ENCODE peak calls at places on chromosome 1, in four cellular contexts. G is transverse colon, A is uterus, H is thyroid gland. L is an unnamed sample.

GRCh38 chr1:52142220-52143153 is 598 bp downstream of the ZFYVE9 start:
- DNase-seq in A (peak; percentile 32), H (peak; percentile 57), G (peak; percentile 36), L (peak; percentile 67)

GRCh38 chr1:145982010-145982723 is 14.2 kb downstream of the TXNIP start:
- DNase-seq in G (no peak), A (peak; percentile 63), H (no peak), L (no peak)

GRCh38 chr1:163796394-163796821 is 474.7 kb downstream of the NUF2 start:
- DNase-seq in H (no peak), A (no peak), G (no peak), L (no peak)

GRCh38 chr1:209674957-209675566 is at the start of gene G0S2:
- DNase-seq in A (peak; percentile 52), H (peak; percentile 60), G (peak; percentile 79), L (peak; percentile 89)

GRCh38 chr1:18976096-18976495 is 19.6 kb upstream of the IFFO2 start:
- DNase-seq in G (no peak), A (no peak), H (no peak), L (no peak)

GRCh38 chr1:19208710-19209438 is 1.2 kb downstream of the UBR4 start:
- DNase-seq in H (no peak), A (no peak), G (no peak), L (no peak)

GRCh38 chr1:94597701-94598100 is 56.1 kb upstream of the F3 start:
- DNase-seq in H (no peak), A (no peak), G (no peak), L (no peak)

GRCh38 chr1:61654067-61654466 is 70.9 kb downstream of the TM2D1 start:
- DNase-seq in A (no peak), H (no peak), G (no peak), L (no peak)

GRCh38 chr1:228902781-228903572 is 167.7 kb downstream of the RHOU start:
- DNase-seq in G (peak; percentile 85), A (peak; percentile 95), H (peak; percentile 83), L (peak; percentile 89)

GRCh38 chr1:179296356-179296755 is 2.8 kb downstream of the SOAT1 start:
- DNase-seq in G (no peak), H (no peak), A (no peak), L (no peak)

GRCh38 chr1:55337801-55338447 is 122.8 kb upstream of the USP24 start:
- DNase-seq in G (no peak), A (no peak), H (no peak), L (no peak)

GRCh38 chr1:167553136-167554027 is at the start of gene CREG1:
- DNase-seq in G (peak; percentile 96), A (peak; percentile 93), H (peak; percentile 98), L (peak; percentile 94)

GRCh38 chr1:240720891-240721450 is 109.0 kb upstream of the GREM2 start:
- DNase-seq in H (no peak), G (no peak), A (no peak), L (no peak)

GRCh38 chr1:118504231-118504644 is 319.2 kb upstream of the SPAG17 start:
- DNase-seq in A (no peak), G (no peak), H (peak; percentile 40), L (no peak)

GRCh38 chr1:178940022-178940765 is 69.3 kb upstream of the ANGPTL1 start:
- DNase-seq in H (no peak), G (no peak), A (peak; percentile 59), L (no peak)

GRCh38 chr1:55089683-55090082 is 50.3 kb downstream of the PCSK9 start:
- DNase-seq in A (no peak), G (no peak), H (no peak), L (no peak)

GRCh38 chr1:204345941-204346678 is 13.6 kb downstream of the PLEKHA6 start:
- DNase-seq in G (no peak), A (no peak), H (no peak), L (no peak)

GRCh38 chr1:181296180-181296579 is 187.1 kb upstream of the CACNA1E start:
- DNase-seq in A (no peak), G (no peak), H (no peak), L (no peak)

GRCh38 chr1:30860320-30860652 is 48.3 kb downstream of the SDC3 start:
- DNase-seq in G (no peak), H (no peak), A (no peak), L (no peak)

GRCh38 chr1:19123837-19124236 is 86.2 kb downstream of the UBR4 start:
- DNase-seq in A (no peak), H (no peak), G (no peak), L (no peak)

GRCh38 chr1:59223213-59223612 is 73.7 kb upstream of the FGGY start:
- DNase-seq in H (no peak), A (no peak), G (no peak), L (no peak)

GRCh38 chr1:2394220-2394619 is 2.6 kb downstream of the RER1 start:
- DNase-seq in H (no peak), G (no peak), A (no peak), L (no peak)

GRCh38 chr1:115067460-115067859 is 21.8 kb downstream of the TSPAN2 start:
- DNase-seq in G (no peak), H (no peak), A (no peak), L (no peak)

GRCh38 chr1:172826096-172826741 is 167.3 kb downstream of the FASLG start:
- DNase-seq in H (peak; percentile 3), A (peak; percentile 22), G (no peak), L (peak; percentile 19)

GRCh38 chr1:193275773-193276172 is 89.4 kb upstream of the B3GALT2 start:
- DNase-seq in H (no peak), A (no peak), G (no peak), L (no peak)
- TF ChIP-seq CTCF in H (no peak), A (no peak), G (no peak), L (no peak)

GRCh38 chr1:213745451-213745850 is 242.3 kb upstream of the PROX1 start:
- DNase-seq in G (no peak), H (no peak), A (no peak), L (no peak)
- TF ChIP-seq POLR2A in G (no peak), H (no peak), A (no peak), L (no peak)

GRCh38 chr1:208188607-208189006 is 55.6 kb downstream of the PLXNA2 start:
- DNase-seq in H (no peak), A (no peak), G (no peak), L (no peak)

GRCh38 chr1:208183977-208184901 is 59.9 kb downstream of the PLXNA2 start:
- DNase-seq in G (peak; percentile 78), H (peak; percentile 74), A (peak; percentile 70), L (no peak)

GRCh38 chr1:208184993-208185703 is 59.0 kb downstream of the PLXNA2 start:
- DNase-seq in G (no peak), H (peak; percentile 28), A (no peak), L (no peak)

GRCh38 chr1:208187499-208188041 is 56.6 kb downstream of the PLXNA2 start:
- DNase-seq in H (no peak), A (no peak), G (no peak), L (no peak)

DNA sequence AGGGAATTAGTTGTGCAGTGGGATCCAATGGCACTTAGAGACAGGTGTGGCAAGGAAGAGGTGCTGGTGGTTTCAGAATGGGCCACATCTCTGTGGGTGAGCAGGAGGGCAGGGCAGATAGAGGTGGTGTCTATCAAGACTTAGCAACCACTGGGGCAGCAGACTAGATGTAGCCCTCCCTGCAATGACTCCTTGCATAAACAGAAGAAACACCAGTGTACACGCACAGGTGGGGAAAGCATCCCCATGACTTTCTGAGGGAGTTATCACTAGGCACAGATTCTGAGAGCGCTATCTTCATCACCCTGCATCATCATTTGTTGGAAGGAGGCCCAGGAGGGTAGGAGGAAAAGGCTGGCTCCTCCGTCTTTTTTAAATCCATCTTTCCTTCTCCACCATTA is 58.4 kb downstream of the PLXNA2 start:
- DNase-seq in H (no peak), G (no peak), A (no peak), L (no peak)
- H3K4me1 ChIP-seq in H (peaks cover 54% of the 10 kb centered on the region), G (peaks cover 58% of the 10 kb centered on the region), A (peaks cover 34% of the 10 kb centered on the region), L (peaks cover 25% of the 10 kb centered on the region)

GRCh38 chr1:36223373-36223995 is 759 bp upstream of the THRAP3 start:
- DNase-seq in A (peak; percentile 31), G (peak; percentile 21), H (no peak), L (no peak)

GRCh38 chr1:36212782-36213181 is 11.5 kb upstream of the THRAP3 start:
- DNase-seq in H (no peak), A (no peak), G (no peak), L (no peak)

GRCh38 chr1:36222481-36223372 is 1.5 kb upstream of the THRAP3 start:
- DNase-seq in G (peak; percentile 11), A (no peak), H (no peak), L (no peak)

GRCh38 chr1:36211841-36212240 is 12.4 kb upstream of the THRAP3 start:
- DNase-seq in A (no peak), H (no peak), G (no peak), L (no peak)

DNA sequence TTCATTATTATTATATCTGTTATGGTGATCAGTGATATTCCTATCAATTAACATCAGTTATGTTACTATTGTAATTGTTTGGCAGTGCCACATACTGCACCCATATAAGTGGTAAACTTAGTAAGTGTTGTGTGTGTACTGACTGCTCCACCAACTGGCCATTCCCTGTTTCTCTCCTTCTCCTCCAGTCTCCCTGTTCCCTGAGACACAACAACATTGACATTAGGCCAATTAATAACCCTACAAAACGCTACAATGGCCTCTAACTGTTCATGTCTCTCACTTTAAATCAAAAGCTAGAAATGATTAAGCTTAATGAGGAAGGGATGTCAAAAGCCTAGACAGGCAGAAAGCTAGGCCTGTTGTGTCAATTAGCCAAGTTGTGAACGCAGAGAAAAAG is 6.6 kb upstream of the THRAP3 start:
- DNase-seq in A (no peak), H (no peak), G (no peak), L (no peak)
- TF ChIP-seq CTCF in A (no peak), H (peak; percentile 26), G (no peak), L (no peak)

DNA sequence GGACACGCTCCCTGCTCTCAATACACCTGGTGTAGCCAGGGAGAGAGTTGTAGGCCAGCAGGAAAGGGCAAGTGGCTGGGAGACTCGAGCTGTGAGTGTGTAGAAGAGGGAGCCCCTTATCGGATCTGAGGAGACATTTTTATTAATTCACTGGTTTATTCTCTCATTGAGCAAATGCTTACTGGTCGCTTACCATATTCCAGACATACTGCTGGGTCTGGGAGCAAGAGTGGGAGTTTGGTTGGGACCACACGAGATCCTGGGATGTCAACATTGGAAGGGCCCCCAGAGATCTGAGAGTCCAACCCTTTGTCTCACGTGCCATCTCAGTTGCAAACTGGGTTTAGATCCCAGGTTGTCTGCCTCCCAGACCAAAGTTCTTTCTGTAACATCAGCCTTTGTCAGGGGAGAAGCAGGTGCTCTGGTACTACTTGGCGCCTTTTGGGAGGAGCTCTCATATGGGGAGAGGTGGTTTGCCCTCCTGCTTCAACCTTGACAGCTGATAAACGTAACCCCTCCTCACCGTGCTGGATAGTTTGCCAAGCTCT is 680 bp downstream of the TMEM222 start:
- DNase-seq in G (no peak), H (no peak), A (no peak), L (no peak)
- TF ChIP-seq POLR2A in G (peak; percentile 9), H (no peak), A (no peak), L (no peak)

GRCh38 chr1:41822865-41823264 is 95.9 kb downstream of the HIVEP3 start:
- DNase-seq in H (no peak), A (no peak), G (no peak), L (no peak)
- H3K4me1 ChIP-seq in H (peaks cover 16% of the 10 kb centered on the region), A (no peaks in the 10 kb centered on the region), G (peaks cover 21% of the 10 kb centered on the region), L (peaks cover 1% of the 10 kb centered on the region)